ENCODE peak calls at places on chromosomes 1 and 21, in five cellular contexts. One of them, this sample, is unnamed. For H3K4me1 and H3K9me3, the result is how much of the 10 kb centered on the place peaks cover.

GRCh38 chr1:28062806-28063205 is 25.6 kb downstream of the EYA3 start:
- DNase-seq in ovary: no peak
- DNase-seq in Peyer's patch: peak
- DNase-seq in fibroblast of lung: no peak
- DNase-seq in uterus: no peak
- DNase-seq in this sample: no peak

GRCh38 chr1:203186446-203187305 is at the start of gene CHI3L1:
- DNase-seq in ovary: peak
- DNase-seq in Peyer's patch: no peak
- DNase-seq in fibroblast of lung: no peak
- DNase-seq in uterus: peak
- DNase-seq in this sample: no peak

GRCh38 chr21:26966978-26967913 is at the start of gene ADAMTS5:
- DNase-seq in ovary: peak
- DNase-seq in Peyer's patch: peak
- DNase-seq in fibroblast of lung: peak
- DNase-seq in uterus: peak
- DNase-seq in this sample: peak

GRCh38 chr21:25888711-25889110 is 153.9 kb downstream of the GABPA start:
- DNase-seq in ovary: no peak
- DNase-seq in Peyer's patch: no peak
- DNase-seq in fibroblast of lung: no peak
- DNase-seq in uterus: no peak
- DNase-seq in this sample: no peak

GRCh38 chr1:117312453-117313138 is 54.7 kb upstream of the MAN1A2 start:
- DNase-seq in ovary: no peak
- DNase-seq in Peyer's patch: peak
- DNase-seq in fibroblast of lung: peak
- DNase-seq in uterus: no peak
- DNase-seq in this sample: no peak

GRCh38 chr1:39898648-39899603 is 2.8 kb downstream of the MYCL start:
- DNase-seq in ovary: no peak
- DNase-seq in Peyer's patch: peak
- DNase-seq in fibroblast of lung: peak
- DNase-seq in uterus: no peak
- DNase-seq in this sample: peak

GRCh38 chr21:44958471-44959191 is 18.8 kb downstream of the SLX9 start:
- DNase-seq in ovary: peak
- DNase-seq in Peyer's patch: peak
- DNase-seq in fibroblast of lung: peak
- DNase-seq in uterus: peak
- DNase-seq in this sample: no peak

GRCh38 chr21:16363563-16363962 is 633.8 kb downstream of the USP25 start:
- DNase-seq in ovary: no peak
- DNase-seq in Peyer's patch: no peak
- DNase-seq in fibroblast of lung: no peak
- DNase-seq in uterus: no peak
- DNase-seq in this sample: no peak

GRCh38 chr1:75640137-75640536 is 29.2 kb upstream of the SLC44A5 start:
- DNase-seq in ovary: no peak
- DNase-seq in Peyer's patch: no peak
- DNase-seq in fibroblast of lung: no peak
- DNase-seq in uterus: no peak
- DNase-seq in this sample: no peak

GRCh38 chr1:23619299-23620188 is 60.2 kb upstream of the ID3 start:
- DNase-seq in ovary: no peak
- DNase-seq in Peyer's patch: peak
- DNase-seq in fibroblast of lung: no peak
- DNase-seq in uterus: no peak
- DNase-seq in this sample: peak

GRCh38 chr1:241857131-241857530 is 9.1 kb downstream of the EXO1 start:
- DNase-seq in ovary: no peak
- DNase-seq in Peyer's patch: no peak
- DNase-seq in fibroblast of lung: no peak
- DNase-seq in uterus: no peak
- DNase-seq in this sample: no peak

GRCh38 chr1:243550276-243550675 is 294.4 kb downstream of the SDCCAG8 start:
- DNase-seq in ovary: no peak
- DNase-seq in Peyer's patch: no peak
- DNase-seq in fibroblast of lung: peak
- DNase-seq in uterus: no peak
- DNase-seq in this sample: no peak

GRCh38 chr1:41849211-41849759 is 69.4 kb downstream of the HIVEP3 start:
- DNase-seq in ovary: no peak
- DNase-seq in Peyer's patch: no peak
- DNase-seq in fibroblast of lung: no peak
- DNase-seq in uterus: no peak
- DNase-seq in this sample: no peak

GRCh38 chr1:52553372-52554266 is 727 bp upstream of the TUT4 start:
- DNase-seq in ovary: peak
- DNase-seq in Peyer's patch: peak
- DNase-seq in fibroblast of lung: peak
- DNase-seq in uterus: peak
- DNase-seq in this sample: peak

GRCh38 chr1:52552236-52552504 is 722 bp downstream of the TUT4 start:
- DNase-seq in ovary: peak
- DNase-seq in Peyer's patch: peak
- DNase-seq in fibroblast of lung: peak
- DNase-seq in uterus: peak
- DNase-seq in this sample: peak

GRCh38 chr1:52551476-52552235 is 1.2 kb downstream of the TUT4 start:
- DNase-seq in ovary: no peak
- DNase-seq in Peyer's patch: peak
- DNase-seq in fibroblast of lung: peak
- DNase-seq in uterus: no peak
- DNase-seq in this sample: peak

GRCh38 chr1:52554267-52554640 is 1.4 kb upstream of the TUT4 start:
- DNase-seq in ovary: no peak
- DNase-seq in Peyer's patch: no peak
- DNase-seq in fibroblast of lung: peak
- DNase-seq in uterus: no peak
- DNase-seq in this sample: no peak

GRCh38 chr1:52552505-52553371 is at the start of gene TUT4:
- DNase-seq in ovary: peak
- DNase-seq in Peyer's patch: peak
- DNase-seq in fibroblast of lung: peak
- DNase-seq in uterus: peak
- DNase-seq in this sample: peak
- TF ChIP-seq CTCF in ovary: peak
- TF ChIP-seq CTCF in Peyer's patch: no peak
- TF ChIP-seq CTCF in fibroblast of lung: no peak
- TF ChIP-seq CTCF in uterus: no peak
- TF ChIP-seq CTCF in this sample: no peak

GRCh38 chr1:156487862-156488261 is 12.7 kb downstream of the MEF2D start:
- DNase-seq in ovary: no peak
- DNase-seq in Peyer's patch: peak
- DNase-seq in fibroblast of lung: no peak
- DNase-seq in uterus: no peak
- DNase-seq in this sample: no peak
- H3K4me1 ChIP-seq in ovary: under half
- H3K4me1 ChIP-seq in Peyer's patch: half or more
- H3K4me1 ChIP-seq in fibroblast of lung: under half
- H3K4me1 ChIP-seq in uterus: half or more
- H3K4me1 ChIP-seq in this sample: under half

DNA sequence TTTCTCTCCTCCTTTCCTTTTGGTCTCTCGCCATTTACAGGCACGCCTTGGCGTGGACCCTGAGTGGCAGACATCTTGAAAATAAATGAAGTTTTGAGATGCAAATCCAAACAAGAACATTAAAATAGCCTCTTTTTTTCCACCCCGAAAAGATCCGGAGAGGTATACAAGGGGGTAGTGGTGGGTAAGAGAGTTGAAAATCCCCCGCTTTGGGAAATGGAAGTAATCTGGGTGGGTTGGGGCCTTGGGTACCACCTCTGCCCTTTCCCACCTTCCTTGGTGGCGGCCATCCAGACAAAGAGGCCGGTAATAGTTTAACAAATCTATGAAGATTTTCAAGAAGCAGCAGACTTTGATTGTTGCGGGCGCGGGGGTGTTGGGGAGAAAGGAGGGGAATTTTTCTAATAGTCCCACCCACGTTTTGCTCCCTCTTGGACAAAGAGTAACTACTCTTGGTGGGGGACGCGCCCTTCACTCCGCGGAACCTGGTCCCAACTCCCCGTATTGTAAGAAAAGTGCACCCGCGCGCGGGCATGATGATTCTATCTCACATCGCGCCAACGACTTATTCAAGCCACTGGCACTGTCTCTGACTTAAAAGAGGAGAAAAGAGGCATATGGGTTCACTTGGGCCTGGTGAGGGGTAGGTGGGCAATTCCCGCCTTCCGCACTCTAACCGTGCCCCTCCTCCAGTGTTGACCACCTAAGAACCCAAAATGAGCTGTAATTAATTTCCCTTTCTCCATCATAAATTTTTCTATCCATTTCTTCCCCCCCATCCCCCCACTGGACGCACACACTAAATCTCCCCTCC is 3.9 kb upstream of the FOXD3 start:
- DNase-seq in ovary: no peak
- DNase-seq in Peyer's patch: no peak
- DNase-seq in fibroblast of lung: peak
- DNase-seq in uterus: no peak
- DNase-seq in this sample: no peak
- H3K9me3 ChIP-seq in ovary: under half
- H3K9me3 ChIP-seq in Peyer's patch: under half
- H3K9me3 ChIP-seq in fibroblast of lung: under half
- H3K9me3 ChIP-seq in uterus: under half
- H3K9me3 ChIP-seq in this sample: under half

DNA sequence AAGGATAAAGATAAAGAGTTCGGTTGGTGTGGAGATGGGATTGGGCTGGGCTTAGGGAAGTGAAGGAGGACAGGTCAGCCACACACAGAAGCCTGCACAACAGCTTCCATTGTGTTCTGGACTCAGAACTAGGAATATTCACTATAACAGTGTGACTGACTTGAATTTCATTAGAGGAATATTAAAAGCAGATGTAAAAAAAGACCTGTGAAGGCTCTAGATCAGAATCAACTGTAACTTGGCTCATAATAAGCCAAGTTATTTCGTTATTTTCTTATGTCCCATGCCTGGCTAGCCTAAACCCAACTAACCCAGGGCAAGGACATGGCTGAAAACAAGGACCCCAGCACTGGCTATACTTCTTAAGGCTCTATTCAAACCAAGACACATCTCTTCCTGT is 56.6 kb upstream of the GPR88 start:
- DNase-seq in ovary: no peak
- DNase-seq in Peyer's patch: no peak
- DNase-seq in fibroblast of lung: no peak
- DNase-seq in uterus: no peak
- DNase-seq in this sample: no peak
- TF ChIP-seq CTCF in ovary: no peak
- TF ChIP-seq CTCF in Peyer's patch: no peak
- TF ChIP-seq CTCF in fibroblast of lung: no peak
- TF ChIP-seq CTCF in uterus: no peak
- TF ChIP-seq CTCF in this sample: no peak

GRCh38 chr1:167493372-167493771 is 25.0 kb downstream of the CD247 start:
- DNase-seq in ovary: no peak
- DNase-seq in Peyer's patch: no peak
- DNase-seq in fibroblast of lung: no peak
- DNase-seq in uterus: no peak
- DNase-seq in this sample: no peak
- H3K4me1 ChIP-seq in ovary: under half
- H3K4me1 ChIP-seq in Peyer's patch: under half
- H3K4me1 ChIP-seq in fibroblast of lung: under half
- H3K4me1 ChIP-seq in uterus: under half
- H3K4me1 ChIP-seq in this sample: under half

GRCh38 chr1:53481456-53481855 is 22.3 kb downstream of the DMRTB1 start:
- DNase-seq in ovary: no peak
- DNase-seq in Peyer's patch: no peak
- DNase-seq in fibroblast of lung: no peak
- DNase-seq in uterus: no peak
- DNase-seq in this sample: no peak
- H3K9me3 ChIP-seq in ovary: under half
- H3K9me3 ChIP-seq in Peyer's patch: under half
- H3K9me3 ChIP-seq in fibroblast of lung: under half
- H3K9me3 ChIP-seq in uterus: under half
- H3K9me3 ChIP-seq in this sample: under half

GRCh38 chr1:234216116-234216703 is 157.0 kb upstream of the COA6 start:
- DNase-seq in ovary: no peak
- DNase-seq in Peyer's patch: no peak
- DNase-seq in fibroblast of lung: no peak
- DNase-seq in uterus: no peak
- DNase-seq in this sample: no peak

GRCh38 chr1:234214129-234214910 is 158.9 kb upstream of the COA6 start:
- DNase-seq in ovary: no peak
- DNase-seq in Peyer's patch: no peak
- DNase-seq in fibroblast of lung: no peak
- DNase-seq in uterus: no peak
- DNase-seq in this sample: no peak

GRCh38 chr1:234214911-234215892 is 158.1 kb upstream of the COA6 start:
- DNase-seq in ovary: no peak
- DNase-seq in Peyer's patch: no peak
- DNase-seq in fibroblast of lung: no peak
- DNase-seq in uterus: no peak
- DNase-seq in this sample: no peak

GRCh38 chr1:234213576-234214128 is 159.6 kb upstream of the COA6 start:
- DNase-seq in ovary: no peak
- DNase-seq in Peyer's patch: no peak
- DNase-seq in fibroblast of lung: no peak
- DNase-seq in uterus: no peak
- DNase-seq in this sample: no peak

GRCh38 chr1:234212764-234213406 is 160.4 kb upstream of the COA6 start:
- DNase-seq in ovary: no peak
- DNase-seq in Peyer's patch: no peak
- DNase-seq in fibroblast of lung: peak
- DNase-seq in uterus: no peak
- DNase-seq in this sample: peak
- TF ChIP-seq CTCF in ovary: no peak
- TF ChIP-seq CTCF in Peyer's patch: no peak
- TF ChIP-seq CTCF in fibroblast of lung: peak
- TF ChIP-seq CTCF in uterus: no peak
- TF ChIP-seq CTCF in this sample: peak

DNA sequence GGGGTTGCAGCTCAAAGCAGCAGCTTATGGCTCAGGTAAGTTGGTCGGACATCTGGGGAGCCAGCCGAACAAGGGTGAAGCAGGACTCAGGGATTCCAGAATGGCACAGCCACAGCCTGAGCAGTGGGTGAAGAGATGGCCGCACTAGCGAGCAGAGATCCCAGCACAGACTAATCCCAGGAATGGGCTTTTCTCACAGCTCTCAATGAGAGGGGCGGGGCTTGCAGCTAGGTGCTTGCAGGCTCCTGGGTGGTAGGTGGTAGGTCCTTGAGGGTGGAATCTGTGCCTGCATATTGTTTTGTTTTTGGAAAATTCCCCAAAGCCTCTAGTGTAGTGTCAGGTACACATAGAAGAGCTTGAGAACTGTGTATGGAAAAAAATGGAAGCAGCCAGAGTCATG is 9.0 kb downstream of the KIAA0040 start:
- DNase-seq in ovary: no peak
- DNase-seq in Peyer's patch: no peak
- DNase-seq in fibroblast of lung: no peak
- DNase-seq in uterus: no peak
- DNase-seq in this sample: no peak
- H3K4me1 ChIP-seq in ovary: under half
- H3K4me1 ChIP-seq in Peyer's patch: under half
- H3K4me1 ChIP-seq in fibroblast of lung: under half
- H3K4me1 ChIP-seq in uterus: under half
- H3K4me1 ChIP-seq in this sample: under half

DNA sequence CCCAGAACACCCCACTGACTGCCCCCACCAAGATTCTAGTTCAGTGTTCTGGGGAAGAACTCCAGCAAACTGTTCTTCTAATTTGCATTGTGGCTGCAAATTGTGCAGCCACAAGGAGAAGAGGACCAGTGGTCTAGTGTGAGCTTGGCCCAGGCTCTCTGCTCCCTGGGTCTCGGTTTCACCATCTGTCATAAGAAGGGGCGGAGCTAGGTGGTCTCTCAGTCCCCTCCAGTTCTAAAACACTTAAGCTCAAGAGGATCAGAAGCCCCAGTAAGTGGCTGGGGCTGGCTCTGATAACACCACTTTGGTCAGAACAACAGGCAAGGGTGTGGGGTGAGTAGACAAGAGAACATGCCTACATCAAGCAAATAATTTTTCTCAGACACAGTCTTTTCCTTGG is 99.9 kb downstream of the BEND5 start:
- DNase-seq in ovary: no peak
- DNase-seq in Peyer's patch: no peak
- DNase-seq in fibroblast of lung: no peak
- DNase-seq in uterus: no peak
- DNase-seq in this sample: no peak
- H3K9me3 ChIP-seq in ovary: under half
- H3K9me3 ChIP-seq in Peyer's patch: under half
- H3K9me3 ChIP-seq in fibroblast of lung: under half
- H3K9me3 ChIP-seq in uterus: under half
- H3K9me3 ChIP-seq in this sample: under half

This sample was measured in BE2C.